ENCODE peak calls at places on chromosomes 11 and 22, in seven cellular contexts. T is activated naive CD4-positive, alpha-beta T cell; K is stimulated activated CD4-positive, alpha-beta T cell treated with anti-CD3 and anti-CD28 coated beads, Interleukin-4, amount 100 ng/mL, for 1 hour; P is glutamatergic neuron; Z is small intestine; O is NCI-H1436; S is COR-L47. Q is an unnamed sample.

GRCh38 chr11:77424639-77425038 is 49.3 kb downstream of the PAK1 start:
- DNase-seq in T (no peak), K (no peak), Z (no peak), S (no peak), O (no peak), P (no peak), Q (no peak)

GRCh38 chr11:131760191-131760951 is 390.0 kb downstream of the NTM start:
- DNase-seq in K (no peak), Z (no peak), T (no peak), P (peak), S (no peak), O (no peak), Q (no peak)

GRCh38 chr11:16963316-16963876 is 50.8 kb downstream of the PLEKHA7 start:
- DNase-seq in P (no peak), K (no peak), Z (no peak), T (no peak), O (no peak), S (no peak), Q (no peak)

GRCh38 chr22:25051983-25052710 is 99.6 kb downstream of the KIAA1671 start:
- DNase-seq in K (no peak), T (no peak), Z (peak), O (peak), P (no peak), S (peak), Q (no peak)

GRCh38 chr11:99422581-99423434 is 402.1 kb downstream of the CNTN5 start:
- DNase-seq in Z (no peak), S (no peak), K (no peak), T (no peak), P (no peak), O (no peak), Q (no peak)

GRCh38 chr11:86395061-86395551 is 20.4 kb downstream of the CCDC81 start:
- DNase-seq in O (no peak), S (no peak), P (no peak), T (no peak), K (no peak), Z (no peak), Q (no peak)

GRCh38 chr11:105609341-105609781 is 512 bp upstream of the GRIA4 start:
- DNase-seq in P (peak), O (no peak), K (peak), S (peak), Z (peak), T (no peak), Q (peak)

GRCh38 chr22:40716116-40716515 is 36.8 kb downstream of the MCHR1 start:
- DNase-seq in T (no peak), O (no peak), Z (no peak), P (no peak), S (no peak), K (no peak), Q (no peak)

GRCh38 chr11:119691020-119691666 is 37.9 kb downstream of the NECTIN1 start:
- DNase-seq in S (no peak), P (no peak), T (no peak), Z (no peak), K (no peak), O (no peak), Q (no peak)

GRCh38 chr11:18332302-18332701 is 9.9 kb downstream of the GTF2H1 start:
- DNase-seq in P (no peak), S (no peak), K (no peak), T (no peak), Z (no peak), O (no peak), Q (no peak)

GRCh38 chr11:134469627-134470026 is 57.6 kb upstream of the B3GAT1 start:
- DNase-seq in T (no peak), K (no peak), P (no peak), Z (peak), S (no peak), O (no peak), Q (no peak)

Q was measured in neural crest cell.